ENCODE peak calls at places on chromosomes 6 and 20, in four cellular contexts. O is stimulated activated CD8-positive, alpha-beta memory T cell treated with anti-CD3 and anti-CD28 coated beads, Interleukin-7, amount 100 ng/mL, for 24 hours; Q is effector memory CD8-positive, alpha-beta T cell; K is K562. E is an unnamed sample.

GRCh38 chr20:568097-568864 is 24.7 kb upstream of the CSNK2A1 start:
- DNase-seq in Q (no peak), K (peak; percentile 40), O (no peak), E (no peak)

GRCh38 chr6:97923249-97923648 is 640.2 kb upstream of the MMS22L start:
- DNase-seq in O (no peak), K (no peak), Q (no peak), E (no peak)

GRCh38 chr20:46112430-46113020 is 5.6 kb upstream of the CD40 start:
- DNase-seq in K (no peak), O (no peak), Q (no peak), E (no peak)

GRCh38 chr6:17086469-17086868 is 15.4 kb upstream of the STMND1 start:
- DNase-seq in O (no peak), Q (peak; percentile 15), K (peak; percentile 52), E (no peak)

GRCh38 chr20:36645998-36646397 is at the start of gene SLA2:
- DNase-seq in K (no peak), Q (peak; percentile 66), O (peak; percentile 43), E (peak; percentile 53)

GRCh38 chr6:130906736-130907381 is 79.7 kb downstream of the SMLR1 start:
- DNase-seq in Q (no peak), K (no peak), O (no peak), E (no peak)

GRCh38 chr20:34516874-34517542 is 786 bp downstream of the DYNLRB1 start:
- DNase-seq in K (peak; percentile 41), Q (peak; percentile 12), O (no peak), E (no peak)

GRCh38 chr6:110190726-110191125 is 10.5 kb downstream of the CDC40 start:
- DNase-seq in O (no peak), K (no peak), Q (no peak), E (no peak)

GRCh38 chr6:1984346-1984994 is 260.9 kb downstream of the GMDS start:
- DNase-seq in Q (no peak), K (no peak), O (no peak), E (no peak)

GRCh38 chr20:19114410-19114809 is 98.0 kb upstream of the SLC24A3 start:
- DNase-seq in Q (no peak), O (no peak), K (no peak), E (no peak)

GRCh38 chr20:39853664-39854063 is 835.4 kb downstream of the MAFB start:
- DNase-seq in O (no peak), K (no peak), Q (no peak), E (no peak)

GRCh38 chr6:158158123-158158522 is 9.9 kb downstream of the SERAC1 start:
- DNase-seq in K (no peak), O (no peak), Q (no peak), E (no peak)

GRCh38 chr20:3461191-3461874 is 9.5 kb upstream of the ATRN start:
- DNase-seq in K (no peak), O (no peak), Q (no peak), E (no peak)

GRCh38 chr20:5767493-5768098 is 17.4 kb downstream of the SHLD1 start:
- DNase-seq in O (no peak), Q (no peak), K (no peak), E (no peak)

GRCh38 chr20:34956751-34957472 is 1.2 kb downstream of the MYH7B start:
- DNase-seq in Q (no peak), K (no peak), O (no peak), E (no peak)

GRCh38 chr6:45163952-45164766 is 164.0 kb upstream of the RUNX2 start:
- DNase-seq in O (no peak), Q (no peak), K (no peak), E (no peak)

GRCh38 chr6:26087284-26088115 is at the start of gene HFE:
- DNase-seq in Q (no peak), K (peak; percentile 75), O (no peak), E (no peak)

GRCh38 chr6:105483492-105483891 is 80.6 kb upstream of the PREP start:
- DNase-seq in O (no peak), K (no peak), Q (no peak), E (no peak)

GRCh38 chr6:166567107-166567506 is 19.4 kb downstream of the RAMACL start:
- DNase-seq in Q (no peak), K (no peak), O (no peak), E (no peak)

GRCh38 chr20:57195023-57195758 is 71.2 kb downstream of the BMP7 start:
- DNase-seq in K (no peak), Q (no peak), O (no peak), E (no peak)

GRCh38 chr6:169710009-169710408 is 8.1 kb downstream of the C6orf120 start:
- DNase-seq in K (no peak), O (no peak), Q (no peak), E (no peak)

GRCh38 chr20:31674895-31675827 is 37.4 kb downstream of the COX4I2 start:
- DNase-seq in Q (peak; percentile 41), O (no peak), K (peak; percentile 91), E (peak; percentile 51)

GRCh38 chr6:132995432-132995831 is 181.1 kb downstream of the RPS12 start:
- DNase-seq in K (no peak), O (no peak), Q (no peak), E (no peak)

GRCh38 chr6:80489911-80490635 is 383.6 kb downstream of the BCKDHB start:
- DNase-seq in K (no peak), Q (no peak), O (no peak), E (no peak)

GRCh38 chr20:58986968-58987517 is 6.0 kb downstream of the NELFCD start:
- DNase-seq in O (no peak), Q (no peak), K (no peak), E (no peak)

GRCh38 chr6:89978749-89979145 is 84.5 kb downstream of the GJA10 start:
- DNase-seq in K (no peak), O (no peak), Q (no peak), E (no peak)

GRCh38 chr6:141169419-141169818 is 963.3 kb upstream of the GJE1 start:
- DNase-seq in O (no peak), Q (no peak), K (no peak), E (no peak)